ENCODE peak calls at places on chromosomes 3 and 15, in four cellular contexts. D is tibial nerve, G is heart left ventricle, U is cardiac muscle cell. V is an unnamed sample.

GRCh38 chr3:130671545-130671944 is 75.1 kb downstream of the PIK3R4 start:
- DNase-seq in D (no peak), G (no peak), U (no peak), V (no peak)

GRCh38 chr15:52263563-52263962 is 32.0 kb downstream of the MYO5C start:
- DNase-seq in D (no peak), U (no peak), G (no peak), V (no peak)

GRCh38 chr15:63983071-63983711 is 63.1 kb downstream of the DAPK2 start:
- DNase-seq in U (no peak), G (no peak), D (no peak), V (peak; percentile 84)

GRCh38 chr15:65580287-65580686 is 30.6 kb downstream of the INTS14 start:
- DNase-seq in G (no peak), D (no peak), U (no peak), V (peak; percentile 61)

GRCh38 chr3:172194702-172195392 is 155.5 kb downstream of the FNDC3B start:
- DNase-seq in D (no peak), U (peak; percentile 75), G (no peak), V (no peak)

GRCh38 chr15:84883433-84883832 is 1.0 kb upstream of the SLC28A1 start:
- DNase-seq in U (no peak), G (no peak), D (no peak), V (no peak)

GRCh38 chr3:20054549-20054987 is 14.3 kb downstream of the KAT2B start:
- DNase-seq in D (no peak), G (peak; percentile 58), U (no peak), V (no peak)

GRCh38 chr3:72797773-72798543 is 50.3 kb downstream of the SHQ1 start:
- DNase-seq in G (peak; percentile 42), D (no peak), U (peak; percentile 87), V (no peak)

GRCh38 chr15:101123222-101123910 is 128.5 kb downstream of the CHSY1 start:
- DNase-seq in U (no peak), G (no peak), D (no peak), V (no peak)

GRCh38 chr3:166527325-166527724 is 690.1 kb upstream of the BCHE start:
- DNase-seq in G (no peak), U (no peak), D (no peak), V (no peak)

GRCh38 chr3:55074861-55075260 is 147.0 kb upstream of the LRTM1 start:
- DNase-seq in G (no peak), D (no peak), U (no peak), V (no peak)

GRCh38 chr3:119305271-119305670 is 11.1 kb downstream of the ARHGAP31 start:
- DNase-seq in G (no peak), U (no peak), D (no peak), V (no peak)

GRCh38 chr15:68674975-68675374 is 96.2 kb downstream of the CORO2B start:
- DNase-seq in G (no peak), U (no peak), D (no peak), V (no peak)

GRCh38 chr3:182618085-182618732 is 175.1 kb upstream of the ATP11B start:
- DNase-seq in U (peak; percentile 32), G (no peak), D (no peak), V (no peak)

GRCh38 chr15:97841558-97841957 is 118.9 kb upstream of the ARRDC4 start:
- DNase-seq in D (no peak), U (no peak), G (no peak), V (no peak)

GRCh38 chr3:184716652-184717607 is 5.1 kb upstream of the MAGEF1 start:
- DNase-seq in U (peak; percentile 57), G (no peak), D (no peak), V (peak; percentile 32)

GRCh38 chr15:85587707-85588441 is 206.9 kb downstream of the KLHL25 start:
- DNase-seq in U (no peak), G (no peak), D (no peak), V (no peak)

GRCh38 chr15:63417721-63418120 is 36.1 kb upstream of the CA12 start:
- DNase-seq in D (no peak), U (no peak), G (no peak), V (no peak)

GRCh38 chr3:101868534-101869464 is 19.5 kb downstream of the NFKBIZ start:
- DNase-seq in G (peak; percentile 73), D (no peak), U (no peak), V (no peak)

GRCh38 chr3:184568918-184569829 is 7.6 kb downstream of the EPHB3 start:
- DNase-seq in G (peak; percentile 91), U (peak; percentile 71), D (peak; percentile 83), V (peak; percentile 52)

GRCh38 chr3:193716155-193716554 is 123.1 kb downstream of the OPA1 start:
- DNase-seq in G (no peak), D (no peak), U (no peak), V (no peak)

GRCh38 chr3:22297436-22297835 is 546.4 kb upstream of the ZNF385D start:
- DNase-seq in G (no peak), D (no peak), U (no peak), V (no peak)

GRCh38 chr3:188256764-188257163 is 102.8 kb downstream of the LPP start:
- DNase-seq in G (no peak), U (no peak), D (no peak), V (no peak)

GRCh38 chr3:151445283-151446001 is 15.4 kb downstream of the IGSF10 start:
- DNase-seq in D (no peak), U (no peak), G (no peak), V (no peak)

GRCh38 chr3:137764001-137764433 is at the start of gene SOX14:
- DNase-seq in G (no peak), D (no peak), U (peak; percentile 52), V (peak; percentile 88)

GRCh38 chr3:194687638-194688206 is 2.0 kb downstream of the FAM43A start:
- DNase-seq in U (peak; percentile 86), D (no peak), G (peak; percentile 82), V (no peak)

GRCh38 chr3:9937839-9938238 is 4.2 kb downstream of the CRELD1 start:
- DNase-seq in D (no peak), G (no peak), U (no peak), V (no peak)

GRCh38 chr15:59456114-59456513 is 18.1 kb downstream of the FAM81A start:
- DNase-seq in U (no peak), D (no peak), G (no peak), V (no peak)

GRCh38 chr3:7025581-7026300 is 164.8 kb downstream of the GRM7 start:
- DNase-seq in G (no peak), U (no peak), D (no peak), V (no peak)

GRCh38 chr3:109234300-109234699 is 82.0 kb downstream of the DPPA2 start:
- DNase-seq in G (no peak), D (no peak), U (no peak), V (peak; percentile 56)
- H3K4me3 ChIP-seq in G (no peak overlapping the region), D (no peak overlapping the region), U (no peak overlapping the region), V (no peak overlapping the region)

DNA sequence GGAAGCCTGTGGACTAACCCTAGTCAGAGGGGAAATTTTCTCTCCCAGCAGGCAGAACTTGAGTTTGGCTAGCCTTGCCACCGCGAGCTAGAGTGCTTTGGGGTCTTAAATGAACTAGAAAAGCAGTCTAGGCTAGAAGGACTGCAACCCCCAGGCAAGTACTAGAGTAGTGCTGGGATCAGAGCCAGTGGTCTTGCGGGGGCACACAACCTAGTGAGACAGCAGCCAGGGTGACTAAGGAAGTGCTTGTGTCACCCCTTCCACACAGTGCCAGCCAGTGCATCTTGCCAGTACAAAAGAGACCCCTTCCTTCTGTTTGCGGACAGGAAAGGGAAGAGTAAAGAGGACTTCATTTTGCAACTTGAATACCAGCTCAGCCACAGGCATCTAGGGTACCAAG is 59.0 kb downstream of the GOLM2 start:
- DNase-seq in G (no peak), D (no peak), U (no peak), V (no peak)
- H3K27ac ChIP-seq in G (no peak overlapping the region), D (no peak overlapping the region), U (no peak overlapping the region), V (no peak overlapping the region)

GRCh38 chr3:129422897-129423296 is 5.5 kb downstream of the EFCAB12 start:
- DNase-seq in G (no peak), U (no peak), D (no peak), V (no peak)

GRCh38 chr3:129421236-129421883 is 7.1 kb downstream of the EFCAB12 start:
- DNase-seq in U (no peak), D (no peak), G (no peak), V (no peak)

GRCh38 chr3:129424185-129424841 is 4.1 kb downstream of the EFCAB12 start:
- DNase-seq in U (no peak), D (no peak), G (no peak), V (no peak)

GRCh38 chr3:129419476-129419875 is 9.0 kb downstream of the EFCAB12 start:
- DNase-seq in G (no peak), D (no peak), U (no peak), V (no peak)

DNA sequence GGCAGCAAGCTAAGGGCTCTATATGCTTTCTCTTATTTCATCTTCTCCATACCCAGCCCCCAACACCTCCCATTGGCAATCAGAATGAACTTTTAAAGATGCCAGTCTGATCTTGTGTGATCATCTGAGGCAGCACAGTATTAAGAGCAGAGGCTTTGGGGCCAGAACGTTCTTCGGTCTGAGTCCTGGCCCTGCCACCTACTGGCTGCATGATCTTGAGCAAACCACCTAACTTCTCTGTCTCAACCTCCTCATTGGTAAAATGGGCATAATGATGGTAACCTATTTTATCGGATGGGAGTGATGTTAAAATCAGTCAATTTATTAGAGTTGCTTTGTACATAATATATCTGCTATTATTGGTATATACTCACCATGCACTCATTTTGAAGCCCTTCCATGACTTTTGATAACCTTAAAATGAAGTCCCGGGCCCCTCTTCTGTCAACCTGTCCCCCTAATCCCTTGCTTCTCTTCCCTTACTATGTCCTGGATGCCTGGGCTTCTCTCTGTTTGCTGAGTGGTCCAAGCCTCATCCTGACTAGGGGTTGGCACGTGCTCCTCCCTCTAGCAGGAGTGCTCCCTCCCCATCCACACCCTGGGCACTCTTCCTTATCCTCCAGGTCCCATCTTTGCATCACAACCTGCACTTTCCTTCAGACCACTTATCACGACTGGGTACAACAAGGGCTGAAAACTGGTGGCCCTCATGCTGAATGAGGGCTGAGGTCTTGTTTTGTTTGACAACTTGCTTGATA is 6.3 kb downstream of the EFCAB12 start:
- DNase-seq in G (no peak), U (no peak), D (no peak), V (no peak)
- TF ChIP-seq CTCF in G (no peak), U (peak; percentile 19), D (no peak), V (peak; percentile 36)

GRCh38 chr3:115403791-115404190 is 219.5 kb upstream of the GAP43 start:
- DNase-seq in D (no peak), U (peak; percentile 36), G (no peak), V (peak; percentile 16)

GRCh38 chr3:115402651-115403050 is 220.7 kb upstream of the GAP43 start:
- DNase-seq in G (no peak), U (no peak), D (no peak), V (no peak)

GRCh38 chr3:115399751-115400150 is 223.6 kb upstream of the GAP43 start:
- DNase-seq in D (no peak), G (no peak), U (no peak), V (peak; percentile 67)

GRCh38 chr3:115401298-115401697 is 222.0 kb upstream of the GAP43 start:
- DNase-seq in D (no peak), G (no peak), U (no peak), V (no peak)

GRCh38 chr3:115401891-115402501 is 221.3 kb upstream of the GAP43 start:
- DNase-seq in G (no peak), U (no peak), D (no peak), V (no peak)
- H3K4me3 ChIP-seq in G (no peak overlapping the region), U (no peak overlapping the region), D (no peak overlapping the region), V (no peak overlapping the region)

GRCh38 chr15:69852482-69853275 is 245.0 kb downstream of the TLE3 start:
- DNase-seq in D (no peak), U (no peak), G (no peak), V (no peak)
- H3K27ac ChIP-seq in D (no peak overlapping the region), U (no peak overlapping the region), G (no peak overlapping the region), V (no peak overlapping the region)